ENCODE peak calls at places on chromosomes 2 and 18, in nine cellular contexts. Z, D, B, U, O, N, S, I and V are unnamed samples.

GRCh38 chr2:10048501-10049171 is 5.3 kb downstream of the KLF11 start:
- DNase-seq in Z (peak), D (no peak), B (peak), U (peak), O (no peak), N (peak), S (no peak), I (no peak), V (peak)

GRCh38 chr2:15241929-15242328 is 319.2 kb downstream of the NBAS start:
- DNase-seq in Z (no peak), D (no peak), B (no peak), U (no peak), O (no peak), N (no peak), S (no peak), I (no peak), V (no peak)

GRCh38 chr2:105737980-105738657 is 6.6 kb upstream of the NCK2 start:
- DNase-seq in Z (no peak), D (no peak), B (no peak), U (no peak), O (no peak), N (no peak), S (no peak), I (no peak), V (peak)

GRCh38 chr2:166972418-166972817 is 84.1 kb downstream of the XIRP2 start:
- DNase-seq in Z (peak), D (no peak), B (no peak), U (no peak), O (no peak), N (peak), S (no peak), I (no peak), V (peak)

GRCh38 chr2:129318581-129319421 is 660.7 kb upstream of the RAB6C start:
- DNase-seq in Z (no peak), D (peak), B (no peak), U (no peak), O (no peak), N (no peak), S (no peak), I (no peak), V (no peak)

GRCh38 chr18:78208052-78208451 is 771.6 kb upstream of the SALL3 start:
- DNase-seq in Z (no peak), D (no peak), B (no peak), U (no peak), O (no peak), N (no peak), S (no peak), I (no peak), V (no peak)

GRCh38 chr2:26542194-26542455 is 64.2 kb upstream of the OTOF start:
- DNase-seq in Z (no peak), D (no peak), B (no peak), U (no peak), O (peak), N (no peak), S (no peak), I (no peak), V (no peak)

GRCh38 chr18:53544926-53545325 is 679.5 kb downstream of the MBD2 start:
- DNase-seq in Z (no peak), D (no peak), B (no peak), U (peak), O (no peak), N (no peak), S (no peak), I (no peak), V (no peak)

GRCh38 chr2:150937030-150937429 is 324.6 kb downstream of the RBM43 start:
- DNase-seq in Z (no peak), D (no peak), B (no peak), U (no peak), O (no peak), N (no peak), S (no peak), I (no peak), V (no peak)

GRCh38 chr2:6977786-6978185 is 60.6 kb downstream of the RNF144A start:
- DNase-seq in Z (no peak), D (no peak), B (no peak), U (no peak), O (no peak), N (no peak), S (no peak), I (no peak), V (no peak)

GRCh38 chr2:157250836-157251235 is 6.7 kb upstream of the GALNT5 start:
- DNase-seq in Z (no peak), D (no peak), B (no peak), U (no peak), O (no peak), N (no peak), S (no peak), I (peak), V (no peak)

GRCh38 chr2:204197601-204198000 is 261.0 kb downstream of the ICOS start:
- DNase-seq in Z (no peak), D (no peak), B (no peak), U (no peak), O (no peak), N (no peak), S (no peak), I (no peak), V (no peak)

GRCh38 chr18:54712315-54712714 is 116.0 kb upstream of the RAB27B start:
- DNase-seq in Z (peak), D (no peak), B (peak), U (no peak), O (no peak), N (peak), S (no peak), I (peak), V (peak)

GRCh38 chr18:23828426-23828825 is 139.2 kb downstream of the LAMA3 start:
- DNase-seq in Z (peak), D (no peak), B (peak), U (no peak), O (no peak), N (peak), S (no peak), I (no peak), V (peak)

GRCh38 chr18:46283268-46283667 is 179.1 kb downstream of the HAUS1 start:
- DNase-seq in Z (no peak), D (no peak), B (peak), U (no peak), O (no peak), N (peak), S (no peak), I (no peak), V (no peak)

GRCh38 chr18:79617521-79618500 is 61.8 kb upstream of the CTDP1 start:
- DNase-seq in Z (no peak), D (no peak), B (no peak), U (peak), O (no peak), N (no peak), S (peak), I (no peak), V (no peak)

GRCh38 chr2:73933194-73933593 is 6.5 kb downstream of the DGUOK start:
- DNase-seq in Z (no peak), D (no peak), B (no peak), U (no peak), O (no peak), N (no peak), S (no peak), I (no peak), V (peak)

GRCh38 chr2:19949071-19949470 is 40.8 kb downstream of the WDR35 start:
- DNase-seq in Z (peak), D (no peak), B (peak), U (no peak), O (no peak), N (peak), S (no peak), I (no peak), V (no peak)

GRCh38 chr2:162123806-162124758 is 28.0 kb downstream of the GCG start:
- DNase-seq in Z (peak), D (no peak), B (peak), U (peak), O (no peak), N (no peak), S (no peak), I (no peak), V (peak)

GRCh38 chr2:112474844-112475486 is 7.0 kb upstream of the TTL start:
- DNase-seq in Z (no peak), D (no peak), B (no peak), U (no peak), O (no peak), N (peak), S (no peak), I (no peak), V (no peak)

GRCh38 chr2:178101321-178102079 is 10.7 kb upstream of the RBM45 start:
- DNase-seq in Z (peak), D (no peak), B (peak), U (no peak), O (no peak), N (no peak), S (no peak), I (no peak), V (peak)
- TF ChIP-seq CTCF in Z (no peak), D (no peak), B (no peak), U (no peak), O (no peak), N (no peak), S (no peak), I (no peak), V (no peak)

DNA sequence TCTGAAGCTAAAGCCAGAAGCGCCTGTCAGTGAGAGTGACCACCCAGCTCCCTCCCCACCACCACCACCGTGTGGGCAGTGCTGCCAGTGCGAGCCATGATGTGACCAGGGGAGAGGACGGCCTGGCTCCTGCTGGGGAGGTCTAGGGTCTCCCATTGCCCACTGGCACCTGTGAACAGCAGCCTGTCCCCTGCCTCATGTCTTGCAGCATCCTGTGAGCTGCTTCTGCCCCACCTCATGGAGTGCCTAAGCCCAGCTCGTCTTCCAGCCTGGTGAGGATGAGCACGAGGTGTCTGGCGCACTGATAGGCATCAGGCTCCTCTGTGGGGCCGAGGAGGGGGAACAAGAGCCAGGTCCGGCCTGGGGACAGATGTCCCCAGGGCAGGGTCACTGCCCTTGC is 61.4 kb downstream of the FAM168B start:
- DNase-seq in Z (no peak), D (no peak), B (no peak), U (no peak), O (no peak), N (no peak), S (peak), I (no peak), V (no peak)
- TF ChIP-seq CTCF in Z (no peak), D (no peak), B (no peak), U (no peak), O (no peak), N (no peak), S (no peak), I (no peak), V (no peak)

GRCh38 chr18:3872651-3873050 is 422.7 kb downstream of the TGIF1 start:
- DNase-seq in Z (no peak), D (no peak), B (no peak), U (no peak), O (no peak), N (no peak), S (no peak), I (no peak), V (no peak)
- TF ChIP-seq CTCF in Z (no peak), D (no peak), B (no peak), U (no peak), O (no peak), N (no peak), S (no peak), I (no peak), V (no peak)

GRCh38 chr18:63705401-63705800 is 2.6 kb downstream of the SERPINB11 start:
- DNase-seq in Z (no peak), D (no peak), B (no peak), U (no peak), O (no peak), N (no peak), S (no peak), I (no peak), V (no peak)

GRCh38 chr18:63701952-63702351 is 808 bp upstream of the SERPINB11 start:
- DNase-seq in Z (no peak), D (no peak), B (no peak), U (no peak), O (no peak), N (peak), S (no peak), I (no peak), V (no peak)

GRCh38 chr18:63697261-63697660 is 5.5 kb upstream of the SERPINB11 start:
- DNase-seq in Z (peak), D (no peak), B (no peak), U (no peak), O (no peak), N (peak), S (no peak), I (no peak), V (no peak)

GRCh38 chr18:63702660-63703059 is at the start of gene SERPINB11:
- DNase-seq in Z (no peak), D (no peak), B (no peak), U (no peak), O (no peak), N (no peak), S (no peak), I (no peak), V (no peak)

DNA sequence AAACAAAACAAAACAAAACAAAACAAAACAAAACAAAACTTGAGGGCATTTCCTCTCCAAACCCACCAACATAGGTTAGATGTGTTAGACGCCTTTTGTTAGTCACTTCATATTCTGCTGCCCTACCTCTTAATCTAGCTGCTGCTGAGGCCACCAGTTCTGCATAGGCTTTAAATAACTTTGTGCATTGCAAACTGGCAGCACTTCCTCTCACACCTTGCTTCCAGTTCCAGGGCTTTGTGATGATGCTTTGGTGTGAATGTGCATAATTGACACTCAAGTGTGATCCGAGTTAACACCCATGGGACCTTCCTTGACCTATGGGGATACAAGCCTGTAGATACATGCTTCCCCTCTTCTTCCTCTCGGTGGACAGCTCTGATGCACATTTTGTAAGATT is 2.3 kb upstream of the SERPINB11 start:
- DNase-seq in Z (no peak), D (no peak), B (no peak), U (no peak), O (no peak), N (no peak), S (no peak), I (no peak), V (no peak)
- TF ChIP-seq CTCF in Z (no peak), D (no peak), B (no peak), U (no peak), O (no peak), N (no peak), S (no peak), I (no peak), V (no peak)

GRCh38 chr2:29109246-29109645 is 6.0 kb upstream of the CLIP4 start:
- DNase-seq in Z (no peak), D (no peak), B (no peak), U (no peak), O (no peak), N (no peak), S (no peak), I (no peak), V (no peak)
- TF ChIP-seq CTCF in Z (no peak), D (no peak), B (no peak), U (no peak), O (no peak), N (no peak), S (no peak), I (no peak), V (no peak)

DNA sequence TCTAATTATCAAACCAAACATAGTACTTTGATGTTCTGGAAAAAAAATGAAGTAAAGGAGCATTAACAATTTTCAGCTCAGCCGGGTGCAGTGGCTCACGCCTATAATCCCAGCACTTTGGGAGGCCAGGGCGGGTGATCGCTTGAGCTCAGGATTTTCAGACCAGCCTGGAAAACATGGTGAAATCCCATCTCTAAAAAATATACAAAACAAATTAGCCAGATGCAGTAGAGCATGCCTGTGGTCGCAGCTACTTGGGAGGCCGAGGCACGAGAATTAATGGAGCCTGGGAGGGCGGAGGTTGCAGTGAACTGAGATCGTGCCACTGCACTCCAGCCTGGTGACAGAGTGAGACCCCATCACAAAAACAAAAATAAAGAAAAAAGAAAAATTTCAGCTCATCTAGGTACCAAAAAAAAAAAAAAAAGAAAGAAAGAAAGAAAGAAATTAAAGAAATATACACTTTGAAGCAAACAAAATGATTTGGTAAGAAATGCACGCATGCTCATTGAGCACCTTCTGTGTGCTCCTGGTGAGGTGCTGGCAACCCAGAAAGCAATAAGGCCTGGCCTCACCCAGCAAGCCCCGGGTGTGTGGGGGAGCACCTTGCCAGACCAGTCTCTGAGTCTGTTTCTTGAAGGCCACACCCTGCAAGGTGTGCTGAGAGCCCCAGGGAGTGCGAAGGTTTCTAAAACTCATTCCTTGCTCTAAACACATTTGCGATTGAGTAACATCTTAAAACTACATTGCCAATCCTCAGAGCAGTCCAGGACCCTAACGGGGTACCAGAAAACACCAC is 133.5 kb downstream of the TFCP2L1 start:
- DNase-seq in Z (no peak), D (no peak), B (peak), U (no peak), O (no peak), N (no peak), S (peak), I (peak), V (peak)
- TF ChIP-seq CTCF in Z (no peak), D (no peak), B (no peak), U (no peak), O (no peak), N (no peak), S (no peak), I (no peak), V (no peak)

DNA sequence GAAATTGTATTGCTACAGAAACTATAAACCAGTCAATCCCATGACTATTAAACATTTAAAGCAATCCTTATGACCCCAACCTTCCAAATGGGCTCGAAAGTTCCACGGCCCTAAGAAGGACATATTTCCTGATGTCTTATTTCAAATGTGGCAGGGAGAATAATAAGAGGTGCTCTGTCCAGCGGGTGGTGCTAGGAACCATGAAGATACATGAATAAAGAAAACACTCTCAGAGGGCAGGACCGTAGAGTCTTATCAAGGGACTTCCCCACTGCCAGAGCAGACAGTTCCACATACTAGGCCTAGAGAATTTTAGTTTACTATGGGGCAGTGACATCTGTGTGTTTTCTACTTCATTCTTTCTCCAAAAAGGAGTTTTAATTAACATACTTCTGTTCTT is 187.1 kb upstream of the PIK3C3 start:
- DNase-seq in Z (peak), D (no peak), B (peak), U (peak), O (no peak), N (peak), S (no peak), I (no peak), V (peak)
- TF ChIP-seq CTCF in Z (no peak), D (peak), B (peak), U (peak), O (no peak), N (peak), S (no peak), I (no peak), V (peak)

GRCh38 chr2:127700527-127701192 is 637 bp upstream of the SFT2D3 start:
- DNase-seq in Z (no peak), D (peak), B (peak), U (peak), O (peak), N (no peak), S (peak), I (peak), V (no peak)

GRCh38 chr2:127702395-127703009 is 1.2 kb downstream of the SFT2D3 start:
- DNase-seq in Z (no peak), D (no peak), B (no peak), U (no peak), O (no peak), N (no peak), S (no peak), I (no peak), V (no peak)

GRCh38 chr2:127703282-127703681 is 2.0 kb downstream of the SFT2D3 start:
- DNase-seq in Z (no peak), D (no peak), B (no peak), U (no peak), O (no peak), N (no peak), S (no peak), I (no peak), V (no peak)

GRCh38 chr2:127701193-127701650 is at the start of gene SFT2D3:
- DNase-seq in Z (peak), D (peak), B (peak), U (peak), O (peak), N (peak), S (peak), I (peak), V (peak)

DNA sequence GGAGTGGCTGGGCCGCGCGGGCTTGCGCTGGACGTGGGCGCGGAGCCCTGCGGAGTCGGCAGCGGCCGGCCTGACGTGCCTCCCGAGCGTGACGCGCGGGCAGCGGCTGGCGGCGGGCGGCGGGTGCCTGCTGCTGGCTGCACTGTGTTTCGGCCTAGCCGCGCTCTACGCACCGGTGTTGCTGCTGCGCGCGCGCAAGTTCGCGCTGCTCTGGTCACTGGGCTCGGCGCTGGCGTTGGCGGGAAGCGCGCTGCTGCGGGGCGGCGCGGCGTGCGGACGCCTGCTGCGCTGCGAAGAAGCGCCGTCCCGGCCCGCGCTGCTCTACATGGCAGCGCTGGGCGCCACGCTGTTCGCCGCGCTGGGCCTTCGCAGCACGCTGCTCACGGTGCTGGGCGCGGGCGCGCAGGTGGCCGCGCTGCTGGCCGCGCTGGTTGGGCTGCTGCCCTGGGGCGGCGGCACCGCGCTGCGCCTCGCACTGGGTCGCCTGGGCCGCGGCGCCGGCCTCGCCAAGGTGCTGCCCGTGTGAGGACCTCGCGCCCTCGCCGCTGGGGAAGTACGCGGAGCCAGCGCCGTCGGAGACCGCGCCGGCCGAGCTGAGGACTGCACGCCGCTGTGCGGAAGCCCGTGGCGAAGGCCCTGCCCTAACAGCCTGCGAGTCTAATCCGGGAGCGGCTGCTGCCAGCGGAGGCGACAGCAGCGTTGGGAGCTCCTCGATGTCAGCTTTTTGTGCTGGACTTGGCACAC is 526 bp downstream of the SFT2D3 start:
- DNase-seq in Z (peak), D (peak), B (peak), U (peak), O (peak), N (peak), S (peak), I (peak), V (peak)
- TF ChIP-seq CTCF in Z (no peak), D (peak), B (no peak), U (no peak), O (no peak), N (no peak), S (no peak), I (peak), V (peak)